ENCODE peak calls at places on chromosome 22, in nine cellular contexts. One of them, this sample, is unnamed. For H3K36me3, the result is how much of the 10 kb centered on the place peaks cover.

GRCh38 chr22:25564320-25564978 is at the start of gene GRK3:
- DNase-seq in GM23248: peak
- DNase-seq in lower lobe of right lung: peak
- DNase-seq in H7: peak
- DNase-seq in BJ: no peak
- DNase-seq in SJSA1: peak
- DNase-seq in stomach: peak
- DNase-seq in upper lobe of right lung: peak
- DNase-seq in tibial nerve: peak
- DNase-seq in this sample: no peak

GRCh38 chr22:19469421-19469820 is 9.6 kb downstream of the UFD1 start:
- DNase-seq in GM23248: no peak
- DNase-seq in lower lobe of right lung: no peak
- DNase-seq in H7: no peak
- DNase-seq in BJ: no peak
- DNase-seq in SJSA1: no peak
- DNase-seq in stomach: no peak
- DNase-seq in upper lobe of right lung: no peak
- DNase-seq in tibial nerve: no peak
- DNase-seq in this sample: no peak

GRCh38 chr22:44392446-44392921 is 79.7 kb upstream of the SHISAL1 start:
- DNase-seq in GM23248: peak
- DNase-seq in lower lobe of right lung: peak
- DNase-seq in H7: peak
- DNase-seq in BJ: no peak
- DNase-seq in SJSA1: peak
- DNase-seq in stomach: no peak
- DNase-seq in upper lobe of right lung: peak
- DNase-seq in tibial nerve: no peak
- DNase-seq in this sample: no peak

GRCh38 chr22:42432020-42432596 is at the start of gene NFAM1:
- DNase-seq in GM23248: no peak
- DNase-seq in lower lobe of right lung: peak
- DNase-seq in H7: peak
- DNase-seq in BJ: no peak
- DNase-seq in SJSA1: no peak
- DNase-seq in stomach: peak
- DNase-seq in upper lobe of right lung: peak
- DNase-seq in tibial nerve: no peak
- DNase-seq in this sample: no peak

GRCh38 chr22:35301370-35301874 is 1.7 kb downstream of the TOM1 start:
- DNase-seq in GM23248: peak
- DNase-seq in lower lobe of right lung: peak
- DNase-seq in H7: no peak
- DNase-seq in BJ: peak
- DNase-seq in SJSA1: no peak
- DNase-seq in stomach: no peak
- DNase-seq in upper lobe of right lung: peak
- DNase-seq in tibial nerve: peak
- DNase-seq in this sample: no peak

GRCh38 chr22:27476729-27477128 is 324.8 kb downstream of the MN1 start:
- DNase-seq in GM23248: peak
- DNase-seq in lower lobe of right lung: no peak
- DNase-seq in H7: no peak
- DNase-seq in BJ: no peak
- DNase-seq in SJSA1: peak
- DNase-seq in stomach: no peak
- DNase-seq in upper lobe of right lung: no peak
- DNase-seq in tibial nerve: no peak
- DNase-seq in this sample: no peak

GRCh38 chr22:27144345-27144744 is 487.0 kb downstream of the MIAT start:
- DNase-seq in GM23248: no peak
- DNase-seq in lower lobe of right lung: no peak
- DNase-seq in H7: no peak
- DNase-seq in BJ: no peak
- DNase-seq in SJSA1: no peak
- DNase-seq in stomach: no peak
- DNase-seq in upper lobe of right lung: no peak
- DNase-seq in tibial nerve: no peak
- DNase-seq in this sample: no peak

GRCh38 chr22:44994399-44995281 is 15.2 kb downstream of the PHF21B start:
- DNase-seq in GM23248: no peak
- DNase-seq in lower lobe of right lung: no peak
- DNase-seq in H7: no peak
- DNase-seq in BJ: no peak
- DNase-seq in SJSA1: no peak
- DNase-seq in stomach: no peak
- DNase-seq in upper lobe of right lung: no peak
- DNase-seq in tibial nerve: no peak
- DNase-seq in this sample: no peak

GRCh38 chr22:40107756-40108437 is 69.8 kb upstream of the TNRC6B start:
- DNase-seq in GM23248: peak
- DNase-seq in lower lobe of right lung: no peak
- DNase-seq in H7: no peak
- DNase-seq in BJ: peak
- DNase-seq in SJSA1: peak
- DNase-seq in stomach: peak
- DNase-seq in upper lobe of right lung: no peak
- DNase-seq in tibial nerve: no peak
- DNase-seq in this sample: no peak

GRCh38 chr22:32830957-32831356 is 29.5 kb downstream of the TIMP3 start:
- DNase-seq in GM23248: no peak
- DNase-seq in lower lobe of right lung: no peak
- DNase-seq in H7: no peak
- DNase-seq in BJ: no peak
- DNase-seq in SJSA1: no peak
- DNase-seq in stomach: no peak
- DNase-seq in upper lobe of right lung: no peak
- DNase-seq in tibial nerve: no peak
- DNase-seq in this sample: no peak
- H3K36me3 ChIP-seq in GM23248: half or more
- H3K36me3 ChIP-seq in lower lobe of right lung: under half
- H3K36me3 ChIP-seq in H7: under half
- H3K36me3 ChIP-seq in BJ: under half
- H3K36me3 ChIP-seq in SJSA1: under half
- H3K36me3 ChIP-seq in stomach: under half
- H3K36me3 ChIP-seq in upper lobe of right lung: half or more
- H3K36me3 ChIP-seq in tibial nerve: under half
- H3K36me3 ChIP-seq in this sample: under half

DNA sequence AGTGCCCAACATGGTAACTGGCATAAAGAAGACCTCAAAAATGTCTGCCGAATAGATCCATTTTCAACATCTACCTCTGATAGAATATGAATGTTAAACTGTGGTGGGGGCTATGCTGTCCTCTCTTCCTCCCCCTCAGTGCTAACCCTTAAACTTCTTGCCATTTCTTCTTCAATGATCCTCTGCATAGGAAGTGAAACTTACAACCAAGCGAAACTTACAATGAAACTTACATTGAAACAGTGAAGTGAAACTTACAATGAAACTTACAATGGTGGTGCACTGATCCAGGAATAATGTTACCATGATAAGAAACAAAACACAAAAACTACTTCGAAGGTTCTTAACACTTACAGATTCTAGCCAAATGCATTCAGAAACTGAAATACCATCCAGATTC is 4.7 kb downstream of the RTCB start:
- DNase-seq in GM23248: no peak
- DNase-seq in lower lobe of right lung: no peak
- DNase-seq in H7: no peak
- DNase-seq in BJ: no peak
- DNase-seq in SJSA1: no peak
- DNase-seq in stomach: no peak
- DNase-seq in upper lobe of right lung: no peak
- DNase-seq in tibial nerve: no peak
- DNase-seq in this sample: no peak
- H3K36me3 ChIP-seq in GM23248: under half
- H3K36me3 ChIP-seq in lower lobe of right lung: half or more
- H3K36me3 ChIP-seq in H7: under half
- H3K36me3 ChIP-seq in BJ: under half
- H3K36me3 ChIP-seq in SJSA1: half or more
- H3K36me3 ChIP-seq in stomach: half or more
- H3K36me3 ChIP-seq in upper lobe of right lung: half or more
- H3K36me3 ChIP-seq in tibial nerve: under half
- H3K36me3 ChIP-seq in this sample: under half

GRCh38 chr22:31275576-31275975 is 16.7 kb downstream of the PIK3IP1 start:
- DNase-seq in GM23248: no peak
- DNase-seq in lower lobe of right lung: no peak
- DNase-seq in H7: no peak
- DNase-seq in BJ: no peak
- DNase-seq in SJSA1: no peak
- DNase-seq in stomach: no peak
- DNase-seq in upper lobe of right lung: no peak
- DNase-seq in tibial nerve: no peak
- DNase-seq in this sample: no peak
- H3K36me3 ChIP-seq in GM23248: under half
- H3K36me3 ChIP-seq in lower lobe of right lung: half or more
- H3K36me3 ChIP-seq in H7: under half
- H3K36me3 ChIP-seq in BJ: under half
- H3K36me3 ChIP-seq in SJSA1: half or more
- H3K36me3 ChIP-seq in stomach: half or more
- H3K36me3 ChIP-seq in upper lobe of right lung: half or more
- H3K36me3 ChIP-seq in tibial nerve: under half
- H3K36me3 ChIP-seq in this sample: under half

DNA sequence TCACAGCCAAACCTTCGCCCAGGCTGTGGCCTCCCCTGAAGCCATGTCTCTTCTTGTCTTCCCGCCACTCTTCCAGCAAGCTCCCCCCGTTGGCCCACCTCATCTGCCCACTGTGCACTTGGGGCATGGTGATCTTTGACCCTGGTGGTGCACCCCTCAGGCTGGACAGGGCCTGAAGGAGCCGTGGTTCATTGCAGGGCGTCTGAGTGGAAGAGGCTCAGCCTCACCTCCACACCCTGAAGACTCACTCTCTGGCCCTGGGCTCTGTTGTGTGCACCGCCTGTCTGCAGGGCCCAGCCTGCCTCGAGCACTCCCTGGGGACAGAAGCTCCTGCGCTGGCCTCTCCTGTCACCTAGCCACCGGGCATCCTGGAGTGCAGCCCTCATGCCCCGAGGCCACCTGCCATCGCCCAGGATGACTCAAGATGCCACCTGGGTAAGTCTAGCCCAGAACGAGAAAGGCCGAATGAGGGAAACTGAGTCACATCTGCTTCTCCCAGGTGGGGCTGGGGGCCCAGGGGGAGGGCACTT is 40.8 kb upstream of the PPARA start:
- DNase-seq in GM23248: peak
- DNase-seq in lower lobe of right lung: no peak
- DNase-seq in H7: no peak
- DNase-seq in BJ: no peak
- DNase-seq in SJSA1: no peak
- DNase-seq in stomach: no peak
- DNase-seq in upper lobe of right lung: no peak
- DNase-seq in tibial nerve: no peak
- DNase-seq in this sample: no peak
- H3K36me3 ChIP-seq in GM23248: under half
- H3K36me3 ChIP-seq in lower lobe of right lung: half or more
- H3K36me3 ChIP-seq in H7: under half
- H3K36me3 ChIP-seq in BJ: half or more
- H3K36me3 ChIP-seq in SJSA1: half or more
- H3K36me3 ChIP-seq in stomach: half or more
- H3K36me3 ChIP-seq in upper lobe of right lung: half or more
- H3K36me3 ChIP-seq in tibial nerve: under half
- H3K36me3 ChIP-seq in this sample: under half

GRCh38 chr22:31448382-31448781 is 41.3 kb downstream of the EIF4ENIF1 start:
- DNase-seq in GM23248: no peak
- DNase-seq in lower lobe of right lung: no peak
- DNase-seq in H7: no peak
- DNase-seq in BJ: no peak
- DNase-seq in SJSA1: no peak
- DNase-seq in stomach: no peak
- DNase-seq in upper lobe of right lung: no peak
- DNase-seq in tibial nerve: no peak
- DNase-seq in this sample: no peak
- H3K36me3 ChIP-seq in GM23248: under half
- H3K36me3 ChIP-seq in lower lobe of right lung: half or more
- H3K36me3 ChIP-seq in H7: under half
- H3K36me3 ChIP-seq in BJ: under half
- H3K36me3 ChIP-seq in SJSA1: half or more
- H3K36me3 ChIP-seq in stomach: half or more
- H3K36me3 ChIP-seq in upper lobe of right lung: half or more
- H3K36me3 ChIP-seq in tibial nerve: under half
- H3K36me3 ChIP-seq in this sample: under half

DNA sequence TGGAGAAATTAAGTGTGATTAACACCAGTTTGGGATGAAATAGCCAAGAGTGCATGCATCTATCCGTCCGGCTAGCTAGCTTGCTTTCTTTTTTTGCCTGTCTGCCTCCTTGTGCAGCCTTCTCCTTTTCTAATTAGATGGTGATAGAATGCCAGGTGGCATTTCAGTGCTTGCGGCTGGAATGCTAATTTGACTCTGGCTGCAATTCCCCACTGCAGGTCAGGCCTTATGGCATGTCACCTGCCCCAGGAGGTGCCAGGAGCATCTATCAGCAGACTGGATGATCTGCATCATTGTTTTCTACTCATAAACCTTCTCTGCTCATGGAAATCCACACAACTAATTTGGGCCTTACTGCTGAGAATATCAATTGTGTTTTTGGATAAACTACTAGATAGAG is 51.1 kb upstream of the CABP7 start:
- DNase-seq in GM23248: no peak
- DNase-seq in lower lobe of right lung: no peak
- DNase-seq in H7: no peak
- DNase-seq in BJ: no peak
- DNase-seq in SJSA1: no peak
- DNase-seq in stomach: no peak
- DNase-seq in upper lobe of right lung: no peak
- DNase-seq in tibial nerve: no peak
- DNase-seq in this sample: no peak
- H3K36me3 ChIP-seq in GM23248: under half
- H3K36me3 ChIP-seq in lower lobe of right lung: half or more
- H3K36me3 ChIP-seq in H7: under half
- H3K36me3 ChIP-seq in BJ: under half
- H3K36me3 ChIP-seq in SJSA1: half or more
- H3K36me3 ChIP-seq in stomach: half or more
- H3K36me3 ChIP-seq in upper lobe of right lung: half or more
- H3K36me3 ChIP-seq in tibial nerve: under half
- H3K36me3 ChIP-seq in this sample: under half